ENCODE peak calls at places on chromosomes 3 and 15, in five cellular contexts. One of them, this sample, is unnamed. For H3K27me3 and H3K4me1, the result is how much of the 10 kb centered on the place peaks cover.

GRCh38 chr15:31489801-31490646 is 163.4 kb downstream of the KLF13 start:
- DNase-seq in cardiac muscle cell: peak
- DNase-seq in sigmoid colon: peak
- DNase-seq in ascending aorta: no peak
- DNase-seq in tibial artery: no peak
- DNase-seq in this sample: peak

GRCh38 chr3:197380786-197381185 is 82.4 kb upstream of the DLG1 start:
- DNase-seq in tibial artery: no peak
- DNase-seq in ascending aorta: no peak
- DNase-seq in cardiac muscle cell: no peak
- DNase-seq in sigmoid colon: peak
- DNase-seq in this sample: no peak

GRCh38 chr3:13470894-13471574 is 9.1 kb upstream of the HDAC11 start:
- DNase-seq in tibial artery: no peak
- DNase-seq in cardiac muscle cell: no peak
- DNase-seq in ascending aorta: no peak
- DNase-seq in sigmoid colon: no peak
- DNase-seq in this sample: no peak

GRCh38 chr3:190024912-190025311 is 95.8 kb downstream of the P3H2 start:
- DNase-seq in sigmoid colon: no peak
- DNase-seq in tibial artery: no peak
- DNase-seq in ascending aorta: no peak
- DNase-seq in cardiac muscle cell: peak
- DNase-seq in this sample: no peak

GRCh38 chr3:13282528-13282985 is 137.6 kb downstream of the NUP210 start:
- DNase-seq in ascending aorta: no peak
- DNase-seq in sigmoid colon: peak
- DNase-seq in cardiac muscle cell: no peak
- DNase-seq in tibial artery: no peak
- DNase-seq in this sample: no peak

GRCh38 chr3:135215516-135215915 is 420.5 kb downstream of the EPHB1 start:
- DNase-seq in tibial artery: no peak
- DNase-seq in cardiac muscle cell: no peak
- DNase-seq in ascending aorta: no peak
- DNase-seq in sigmoid colon: no peak
- DNase-seq in this sample: no peak

GRCh38 chr3:175005193-175005592 is 146.1 kb downstream of the NAALADL2 start:
- DNase-seq in sigmoid colon: no peak
- DNase-seq in ascending aorta: no peak
- DNase-seq in tibial artery: no peak
- DNase-seq in cardiac muscle cell: no peak
- DNase-seq in this sample: no peak

GRCh38 chr3:34200576-34200975 is 402.1 kb downstream of the PDCD6IP start:
- DNase-seq in sigmoid colon: no peak
- DNase-seq in tibial artery: no peak
- DNase-seq in cardiac muscle cell: no peak
- DNase-seq in ascending aorta: no peak
- DNase-seq in this sample: peak

GRCh38 chr15:69125236-69125635 is 35.2 kb upstream of the GLCE start:
- DNase-seq in ascending aorta: no peak
- DNase-seq in sigmoid colon: no peak
- DNase-seq in tibial artery: no peak
- DNase-seq in cardiac muscle cell: peak
- DNase-seq in this sample: no peak

GRCh38 chr3:39267631-39268553 is 11.9 kb downstream of the CX3CR1 start:
- DNase-seq in sigmoid colon: no peak
- DNase-seq in tibial artery: no peak
- DNase-seq in cardiac muscle cell: no peak
- DNase-seq in ascending aorta: peak
- DNase-seq in this sample: no peak

GRCh38 chr15:91468861-91469260 is 368.8 kb downstream of the SV2B start:
- DNase-seq in sigmoid colon: no peak
- DNase-seq in ascending aorta: no peak
- DNase-seq in tibial artery: no peak
- DNase-seq in cardiac muscle cell: no peak
- DNase-seq in this sample: no peak

GRCh38 chr3:32220006-32220405 is 18.5 kb upstream of the CMTM8 start:
- DNase-seq in sigmoid colon: no peak
- DNase-seq in cardiac muscle cell: no peak
- DNase-seq in ascending aorta: no peak
- DNase-seq in tibial artery: no peak
- DNase-seq in this sample: no peak

GRCh38 chr3:196073188-196073838 is 8.6 kb downstream of the TFRC start:
- DNase-seq in ascending aorta: no peak
- DNase-seq in tibial artery: peak
- DNase-seq in cardiac muscle cell: peak
- DNase-seq in sigmoid colon: no peak
- DNase-seq in this sample: peak

GRCh38 chr3:155382396-155383042 is 89.0 kb upstream of the STRIT1 start:
- DNase-seq in cardiac muscle cell: peak
- DNase-seq in tibial artery: peak
- DNase-seq in sigmoid colon: peak
- DNase-seq in ascending aorta: no peak
- DNase-seq in this sample: peak

GRCh38 chr3:155079795-155080546 is at the start of gene MME:
- DNase-seq in tibial artery: no peak
- DNase-seq in sigmoid colon: no peak
- DNase-seq in cardiac muscle cell: peak
- DNase-seq in ascending aorta: peak
- DNase-seq in this sample: peak

GRCh38 chr3:47636921-47637320 is 58.3 kb upstream of the CSPG5 start:
- DNase-seq in ascending aorta: no peak
- DNase-seq in tibial artery: no peak
- DNase-seq in sigmoid colon: no peak
- DNase-seq in cardiac muscle cell: no peak
- DNase-seq in this sample: no peak

GRCh38 chr3:114218578-114219185 is 18.7 kb downstream of the ZNF80 start:
- DNase-seq in sigmoid colon: no peak
- DNase-seq in cardiac muscle cell: no peak
- DNase-seq in tibial artery: no peak
- DNase-seq in ascending aorta: no peak
- DNase-seq in this sample: no peak

GRCh38 chr3:114216186-114216970 is 21.0 kb downstream of the ZNF80 start:
- DNase-seq in sigmoid colon: no peak
- DNase-seq in cardiac muscle cell: peak
- DNase-seq in tibial artery: no peak
- DNase-seq in ascending aorta: no peak
- DNase-seq in this sample: no peak

GRCh38 chr3:114217266-114217665 is 20.1 kb downstream of the ZNF80 start:
- DNase-seq in tibial artery: no peak
- DNase-seq in ascending aorta: no peak
- DNase-seq in cardiac muscle cell: peak
- DNase-seq in sigmoid colon: no peak
- DNase-seq in this sample: no peak

GRCh38 chr3:114219741-114220140 is 17.6 kb downstream of the ZNF80 start:
- DNase-seq in tibial artery: no peak
- DNase-seq in sigmoid colon: no peak
- DNase-seq in ascending aorta: no peak
- DNase-seq in cardiac muscle cell: peak
- DNase-seq in this sample: no peak

DNA sequence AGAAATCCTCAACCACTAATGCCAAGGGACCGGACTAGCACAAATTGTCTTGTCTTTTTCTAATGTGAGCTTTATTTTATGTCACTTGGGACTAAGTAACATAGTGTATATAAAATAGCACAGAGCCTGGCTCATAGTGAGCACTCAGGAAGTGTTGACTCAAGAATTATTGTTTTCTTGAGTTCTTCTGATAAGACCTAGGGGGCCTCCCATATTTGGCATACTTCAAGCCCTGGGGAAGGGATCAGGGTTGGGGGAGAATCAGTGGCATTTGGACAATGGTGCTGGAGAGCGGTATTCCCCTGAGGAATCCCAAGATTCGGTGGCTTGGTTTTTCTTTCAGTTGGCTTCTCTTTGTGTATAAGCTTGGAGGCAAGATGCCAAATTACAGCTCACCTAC is 19.4 kb downstream of the ZNF80 start:
- DNase-seq in cardiac muscle cell: peak
- DNase-seq in ascending aorta: no peak
- DNase-seq in sigmoid colon: no peak
- DNase-seq in tibial artery: no peak
- DNase-seq in this sample: no peak
- H3K27me3 ChIP-seq in cardiac muscle cell: under half
- H3K27me3 ChIP-seq in ascending aorta: under half
- H3K27me3 ChIP-seq in sigmoid colon: under half
- H3K27me3 ChIP-seq in tibial artery: under half
- H3K27me3 ChIP-seq in this sample: under half

GRCh38 chr15:41258706-41259471 is 27.8 kb downstream of the CHP1 start:
- DNase-seq in sigmoid colon: no peak
- DNase-seq in tibial artery: no peak
- DNase-seq in cardiac muscle cell: peak
- DNase-seq in ascending aorta: no peak
- DNase-seq in this sample: no peak
- H3K27ac ChIP-seq in sigmoid colon: no peak
- H3K27ac ChIP-seq in tibial artery: no peak
- H3K27ac ChIP-seq in cardiac muscle cell: peak
- H3K27ac ChIP-seq in ascending aorta: no peak
- H3K27ac ChIP-seq in this sample: no peak

DNA sequence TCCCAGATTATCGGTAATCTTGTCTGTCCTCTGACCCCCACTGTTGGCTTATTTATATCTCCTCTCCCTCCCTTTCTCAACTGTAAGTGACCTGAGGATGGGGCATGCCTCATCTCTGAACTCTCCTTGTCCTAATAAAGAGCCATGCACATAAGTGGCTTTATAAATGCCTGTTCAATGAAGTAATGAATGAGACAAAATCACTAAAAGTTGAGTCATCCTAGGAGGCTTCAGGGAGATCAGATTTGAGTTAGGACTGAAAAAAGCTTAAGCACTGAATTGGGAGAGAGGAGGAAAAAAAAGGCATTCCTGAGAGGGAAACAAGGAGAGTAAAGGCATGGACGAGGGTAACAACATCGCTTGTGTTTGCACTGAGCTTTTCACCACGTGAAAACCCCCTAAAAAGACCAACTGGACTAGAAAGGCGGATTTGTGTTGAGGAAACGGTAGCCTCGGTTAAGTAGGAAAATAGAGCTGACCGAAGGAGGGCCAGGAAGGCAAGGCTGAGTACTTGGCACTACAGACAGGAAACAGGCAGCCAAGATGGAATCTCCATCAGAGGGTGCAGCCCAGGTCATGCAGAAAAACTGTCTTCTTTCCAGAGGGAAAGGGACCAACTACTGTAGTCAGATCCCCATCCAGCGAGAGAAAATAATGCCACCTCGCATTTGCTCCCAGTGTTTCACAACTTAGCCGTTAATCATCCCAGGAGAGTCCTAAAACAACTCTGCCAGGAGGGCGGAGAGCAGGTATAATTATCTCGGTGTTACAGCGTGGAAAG is 77.5 kb downstream of the MYO1E start:
- DNase-seq in ascending aorta: peak
- DNase-seq in tibial artery: peak
- DNase-seq in sigmoid colon: no peak
- DNase-seq in cardiac muscle cell: peak
- DNase-seq in this sample: no peak
- H3K4me1 ChIP-seq in ascending aorta: under half
- H3K4me1 ChIP-seq in tibial artery: half or more
- H3K4me1 ChIP-seq in sigmoid colon: under half
- H3K4me1 ChIP-seq in cardiac muscle cell: under half
- H3K4me1 ChIP-seq in this sample: under half

DNA sequence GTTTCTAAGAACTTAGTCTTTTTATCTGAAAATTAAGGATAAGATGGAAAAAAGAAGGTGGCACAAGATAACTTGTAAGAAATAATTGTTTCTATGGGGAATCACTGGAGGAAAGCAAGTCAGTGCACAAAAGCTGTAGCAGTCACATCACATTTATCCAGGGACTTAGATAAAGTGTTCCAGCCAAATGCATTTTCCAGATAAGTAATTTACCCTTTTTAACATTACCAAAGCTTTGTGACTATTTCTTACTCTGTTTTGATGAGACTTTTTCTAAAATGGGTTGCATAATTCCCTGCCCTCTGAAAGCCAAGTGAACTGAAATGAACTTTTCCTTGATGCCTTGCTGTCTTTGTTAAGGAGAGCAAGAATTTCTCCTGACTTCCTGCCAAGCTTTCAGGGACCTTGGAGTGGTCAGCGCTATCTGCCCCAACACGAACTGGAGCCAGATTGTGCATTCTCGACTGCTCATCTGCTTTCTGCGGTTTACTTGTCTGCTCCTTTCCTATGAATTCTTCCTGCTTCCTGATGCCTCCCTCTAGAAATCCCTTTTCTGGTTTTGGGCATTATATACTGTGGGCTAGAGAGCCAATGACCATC is 34.9 kb downstream of the EIF4E3 start:
- DNase-seq in ascending aorta: no peak
- DNase-seq in tibial artery: no peak
- DNase-seq in sigmoid colon: no peak
- DNase-seq in cardiac muscle cell: peak
- DNase-seq in this sample: no peak
- H3K27me3 ChIP-seq in ascending aorta: under half
- H3K27me3 ChIP-seq in tibial artery: under half
- H3K27me3 ChIP-seq in sigmoid colon: under half
- H3K27me3 ChIP-seq in cardiac muscle cell: under half
- H3K27me3 ChIP-seq in this sample: under half

DNA sequence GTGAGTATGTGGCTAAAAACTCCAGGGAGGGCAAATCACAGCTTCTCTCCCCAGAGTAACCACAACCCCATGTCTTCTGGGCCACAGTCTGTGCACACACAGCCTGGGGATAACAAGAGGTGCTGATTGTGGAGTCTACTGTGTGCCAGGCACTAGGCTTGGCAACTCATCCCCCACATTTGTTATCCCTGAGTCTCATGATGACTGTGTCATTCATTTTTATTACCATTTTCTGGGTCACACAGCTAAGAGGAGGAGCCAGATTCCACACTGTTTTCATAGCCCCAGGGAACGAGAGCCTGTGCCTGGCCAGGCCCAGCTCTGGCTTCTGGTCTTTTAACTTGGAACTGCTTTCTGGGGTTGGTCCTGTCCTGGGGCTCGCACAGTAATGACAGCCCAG is 34.5 kb downstream of the ESYT3 start:
- DNase-seq in ascending aorta: no peak
- DNase-seq in cardiac muscle cell: no peak
- DNase-seq in sigmoid colon: peak
- DNase-seq in tibial artery: no peak
- DNase-seq in this sample: no peak
- H3K27ac ChIP-seq in ascending aorta: no peak
- H3K27ac ChIP-seq in cardiac muscle cell: no peak
- H3K27ac ChIP-seq in sigmoid colon: no peak
- H3K27ac ChIP-seq in tibial artery: no peak
- H3K27ac ChIP-seq in this sample: no peak